ENCODE peak calls at places on chromosome 5, in four cellular contexts. V is PC-9, N is aorta, T is prostate gland. X is an unnamed sample.

GRCh38 chr5:127072861-127073846 is at the start of gene C5orf63:
- DNase-seq in V (peak; percentile 58), T (peak; percentile 25), N (peak; percentile 60), X (no peak)

GRCh38 chr5:153469423-153469822 is 21.0 kb upstream of the GRIA1 start:
- DNase-seq in T (no peak), N (no peak), V (no peak), X (no peak)

GRCh38 chr5:91373600-91373999 is 9.5 kb downstream of the ARRDC3 start:
- DNase-seq in T (no peak), V (no peak), N (no peak), X (no peak)

GRCh38 chr5:50888754-50889153 is 222.3 kb downstream of the PARP8 start:
- DNase-seq in T (no peak), N (no peak), V (no peak), X (no peak)

GRCh38 chr5:86968311-86968753 is 299.4 kb upstream of the RASA1 start:
- DNase-seq in V (no peak), N (no peak), T (no peak), X (no peak)

GRCh38 chr5:136064510-136064909 is 35.7 kb downstream of the TGFBI start:
- DNase-seq in T (no peak), N (no peak), V (no peak), X (no peak)

GRCh38 chr5:112077180-112077579 is 320.2 kb upstream of the NREP start:
- DNase-seq in T (no peak), V (no peak), N (no peak), X (no peak)

GRCh38 chr5:77638763-77639451 is 394 bp upstream of the OTP start:
- DNase-seq in T (no peak), V (no peak), N (no peak), X (no peak)

GRCh38 chr5:168734657-168735344 is 155.6 kb upstream of the PANK3 start:
- DNase-seq in N (peak; percentile 70), V (no peak), T (no peak), X (no peak)

GRCh38 chr5:14168139-14168792 is 25.1 kb downstream of the TRIO start:
- DNase-seq in V (no peak), N (no peak), T (no peak), X (no peak)

GRCh38 chr5:156783092-156783491 is 67.0 kb upstream of the PPP1R2B start:
- DNase-seq in V (no peak), N (no peak), T (no peak), X (no peak)

GRCh38 chr5:102975040-102975439 is 144.9 kb downstream of the GIN1 start:
- DNase-seq in V (no peak), T (no peak), N (no peak), X (no peak)

GRCh38 chr5:135977375-135977928 is 22.7 kb upstream of the LECT2 start:
- DNase-seq in N (peak; percentile 90), V (peak; percentile 77), T (no peak), X (no peak)

GRCh38 chr5:32098291-32098690 is 75.8 kb downstream of the GOLPH3 start:
- DNase-seq in T (no peak), N (no peak), V (no peak), X (no peak)

GRCh38 chr5:171162165-171162564 is 146.9 kb upstream of the TLX3 start:
- DNase-seq in T (no peak), N (no peak), V (no peak), X (no peak)

GRCh38 chr5:171158581-171158980 is 150.5 kb upstream of the TLX3 start:
- DNase-seq in N (no peak), V (no peak), T (no peak), X (peak; percentile 24)

GRCh38 chr5:171157233-171157632 is 151.8 kb upstream of the TLX3 start:
- DNase-seq in V (no peak), T (no peak), N (no peak), X (no peak)

GRCh38 chr5:171155621-171156020 is 153.4 kb upstream of the TLX3 start:
- DNase-seq in V (no peak), N (no peak), T (no peak), X (no peak)

DNA sequence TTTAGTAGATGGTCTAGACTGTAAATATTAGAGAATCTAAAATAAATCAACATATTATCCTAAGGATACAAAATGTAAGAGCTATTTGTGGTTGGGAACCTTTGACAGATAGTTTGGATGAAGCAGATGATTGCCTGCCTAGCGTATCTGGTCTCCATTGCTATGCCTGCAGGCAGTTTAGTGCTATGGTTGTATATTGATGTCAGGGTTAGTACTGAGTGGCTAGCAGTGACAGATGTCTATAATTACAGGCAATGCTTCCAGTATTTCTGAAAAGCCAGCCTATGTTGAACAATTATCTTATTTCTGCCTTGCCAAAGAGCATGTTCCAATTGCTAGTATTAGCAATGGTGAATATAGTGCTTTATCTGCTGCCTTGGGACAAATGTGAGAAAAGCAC is 151.3 kb upstream of the TLX3 start:
- DNase-seq in N (no peak), V (no peak), T (no peak), X (no peak)
- H3K27ac ChIP-seq in N (no peak overlapping the region), V (no peak overlapping the region), T (no peak overlapping the region), X (no peak overlapping the region)

GRCh38 chr5:143434261-143435206 is 31.0 kb upstream of the NR3C1 start:
- DNase-seq in N (no peak), T (no peak), V (no peak), X (no peak)
- H3K27ac ChIP-seq in N (no peak overlapping the region), T (no peak overlapping the region), V (no peak overlapping the region), X (no peak overlapping the region)

DNA sequence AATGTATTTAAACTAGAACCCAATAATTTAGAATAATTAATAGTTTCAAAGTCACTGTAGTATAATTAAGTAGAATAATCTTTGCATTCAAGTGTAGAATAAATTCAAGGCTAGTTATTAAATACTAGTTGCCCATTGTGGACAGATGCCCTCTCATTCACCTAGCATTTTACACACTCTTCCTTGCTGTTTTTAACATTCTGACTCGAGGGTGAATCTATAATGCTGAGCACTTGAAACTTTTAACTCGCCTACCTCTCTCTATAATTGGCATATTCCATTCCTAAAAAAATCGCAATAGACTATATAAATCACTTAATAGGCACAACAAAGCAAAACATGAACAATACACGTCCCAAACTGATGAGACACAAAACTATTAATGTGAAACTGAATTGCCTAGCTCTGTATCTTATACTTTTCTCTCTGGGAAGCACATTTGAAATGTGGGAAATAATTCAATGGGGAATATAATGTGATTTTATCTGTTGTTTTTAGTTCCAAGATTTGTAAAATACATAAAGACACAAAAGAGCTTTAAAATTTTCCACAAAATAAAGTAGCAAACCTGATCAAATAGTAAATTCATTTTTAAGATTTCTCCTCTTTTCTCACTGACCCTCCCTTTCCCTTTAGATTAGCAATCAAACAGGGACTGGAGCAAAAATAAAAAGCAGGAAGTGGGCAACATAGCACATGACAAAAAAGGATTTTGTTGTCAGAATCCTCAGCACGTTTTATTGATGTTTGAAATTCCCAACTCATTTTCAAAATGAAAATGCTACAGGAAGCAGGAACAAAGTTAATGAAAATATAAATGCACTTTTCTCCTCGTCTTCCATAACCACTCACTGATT is 295.6 kb downstream of the PDE4D start:
- DNase-seq in N (no peak), V (no peak), T (no peak), X (no peak)
- H3K27ac ChIP-seq in N (no peak overlapping the region), V (no peak overlapping the region), T (peak overlapping the region; percentile 0), X (peak overlapping the region; percentile 49)

DNA sequence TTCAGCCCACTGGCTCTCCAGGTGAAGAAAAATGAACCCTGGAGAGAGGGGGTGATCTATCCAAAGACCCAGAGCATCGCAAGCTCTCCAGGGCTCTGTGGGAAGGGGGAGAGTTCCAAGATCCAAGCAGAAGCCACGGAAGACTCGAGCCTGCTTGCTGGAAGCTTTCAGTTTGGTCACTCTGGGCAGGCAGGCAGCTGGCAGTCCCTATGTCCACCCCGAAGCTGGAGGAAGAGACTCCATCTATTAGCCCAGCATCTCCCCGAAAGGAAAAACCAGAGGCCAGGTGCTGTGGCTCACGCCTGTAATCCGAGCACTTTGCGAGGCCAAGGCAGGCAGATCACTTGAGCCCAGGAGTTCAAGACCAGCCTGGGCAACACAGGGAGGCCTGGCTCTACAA is 10.7 kb upstream of the SPARC start:
- DNase-seq in V (no peak), T (no peak), N (no peak), X (no peak)
- H3K27ac ChIP-seq in V (no peak overlapping the region), T (peak overlapping the region; percentile 45), N (peak overlapping the region; percentile 3), X (no peak overlapping the region)

GRCh38 chr5:15501057-15501791 is 1.2 kb downstream of the FBXL7 start:
- DNase-seq in V (no peak), N (peak; percentile 58), T (peak; percentile 44), X (no peak)

GRCh38 chr5:15506146-15506545 is 6.2 kb downstream of the FBXL7 start:
- DNase-seq in T (no peak), N (no peak), V (no peak), X (no peak)

GRCh38 chr5:15500326-15500958 is 462 bp downstream of the FBXL7 start:
- DNase-seq in N (peak; percentile 81), V (no peak), T (peak; percentile 19), X (no peak)

GRCh38 chr5:15499528-15500325 is at the start of gene FBXL7:
- DNase-seq in V (no peak), N (peak; percentile 88), T (peak; percentile 78), X (no peak)

GRCh38 chr5:15502208-15502607 is 2.2 kb downstream of the FBXL7 start:
- DNase-seq in T (no peak), V (no peak), N (no peak), X (no peak)
- H3K27ac ChIP-seq in T (peak overlapping the region; percentile 0), V (no peak overlapping the region), N (no peak overlapping the region), X (peak overlapping the region; percentile 10)

DNA sequence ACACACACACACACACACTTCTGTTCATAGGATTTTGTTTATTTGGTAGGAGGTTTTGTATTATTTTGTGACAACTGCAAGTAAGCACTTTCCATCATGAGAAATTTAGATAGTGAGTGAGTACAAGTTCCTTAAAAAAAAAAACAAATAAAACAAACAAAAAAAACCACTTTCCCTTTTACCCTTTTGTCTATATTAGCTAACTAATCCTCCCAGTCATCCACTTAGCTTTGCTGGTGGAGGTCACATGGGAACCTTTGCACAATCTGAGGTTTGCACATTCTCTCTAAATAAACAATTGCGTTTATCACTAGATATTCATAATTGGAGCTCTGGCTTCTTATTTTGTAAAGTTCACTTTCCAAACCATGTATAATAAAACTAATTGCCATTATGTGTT is 6.8 kb downstream of the ITGA1 start:
- DNase-seq in V (no peak), T (no peak), N (no peak), X (no peak)
- H3K27ac ChIP-seq in V (no peak overlapping the region), T (no peak overlapping the region), N (no peak overlapping the region), X (no peak overlapping the region)

DNA sequence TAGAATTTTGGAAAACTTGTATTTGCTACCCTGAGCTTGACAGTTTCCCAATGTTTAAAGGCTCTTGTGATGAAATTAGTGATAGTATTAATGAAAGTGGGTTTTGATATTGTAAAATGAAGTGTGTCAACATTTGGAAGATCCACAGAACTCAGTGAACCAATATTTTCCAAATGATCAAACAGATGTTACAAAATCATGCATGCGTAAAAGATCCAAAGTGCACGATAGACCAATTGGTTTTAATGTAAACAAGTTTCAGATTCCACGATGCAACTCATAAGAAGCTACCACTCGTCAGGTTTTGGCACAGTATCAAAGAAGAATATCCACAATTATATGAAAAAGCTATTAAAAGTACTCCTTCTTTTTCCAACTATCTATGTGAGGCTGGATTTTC is 82.3 kb downstream of the SLC38A9 start:
- DNase-seq in V (no peak), T (no peak), N (no peak), X (no peak)
- H3K27ac ChIP-seq in V (no peak overlapping the region), T (no peak overlapping the region), N (no peak overlapping the region), X (no peak overlapping the region)